ENCODE peak calls at places on chromosomes 5 and 9, in eight cellular contexts. T is ecto neural progenitor cell; H is NCI-H1092 treated with DMSO at 0.1 percent for 48 hours; U is SK-MEL-5; V is nucleus accumbens; Q is CD8-positive, alpha-beta T cell; I is K562; Y is cerebellum. X is an unnamed sample.
A peak's percentile ranks its signal among the peaks of the same experiment; 100 is the strongest.

GRCh38 chr9:79577969-79578723 is 6.4 kb downstream of the TLE4 start:
- DNase-seq in T (no peak), Y (no peak), I (no peak), H (no peak), U (no peak), V (no peak), Q (no peak), X (no peak)

GRCh38 chr9:72065076-72065475 is 4.7 kb upstream of the C9orf57 start:
- DNase-seq in Q (no peak), Y (no peak), H (no peak), T (no peak), V (no peak), U (no peak), I (no peak), X (no peak)

GRCh38 chr5:76954383-76954763 is 1.5 kb downstream of the CRHBP start:
- DNase-seq in U (no peak), V (no peak), T (no peak), Y (no peak), H (no peak), Q (no peak), I (no peak), X (no peak)

GRCh38 chr9:85741112-85741874 is 461 bp downstream of the AGTPBP1 start:
- DNase-seq in T (peak; percentile 79), Q (peak; percentile 39), I (peak; percentile 35), H (peak; percentile 69), U (no peak), Y (peak; percentile 30), V (peak; percentile 38), X (peak; percentile 50)

GRCh38 chr5:80961376-80962281 is 1.5 kb downstream of the RASGRF2 start:
- DNase-seq in Y (no peak), I (no peak), U (no peak), V (no peak), T (no peak), H (no peak), Q (peak; percentile 10), X (peak; percentile 51)

GRCh38 chr9:130368631-130369103 is 76.1 kb upstream of the ASS1 start:
- DNase-seq in H (no peak), U (peak; percentile 28), V (no peak), Y (no peak), Q (no peak), I (peak; percentile 66), T (no peak), X (no peak)

GRCh38 chr9:136898483-136899100 is 12.3 kb downstream of the TRAF2 start:
- DNase-seq in T (no peak), Q (no peak), Y (no peak), V (no peak), I (no peak), U (no peak), H (no peak), X (no peak)

GRCh38 chr5:174446988-174447387 is 277.4 kb upstream of the MSX2 start:
- DNase-seq in Q (no peak), I (no peak), Y (no peak), V (no peak), H (no peak), T (no peak), U (no peak), X (no peak)

GRCh38 chr9:3912817-3913216 is 387.0 kb upstream of the RFX3 start:
- DNase-seq in Y (no peak), U (no peak), T (no peak), H (no peak), Q (no peak), I (no peak), V (no peak), X (no peak)